ENCODE peak calls at places on chromosomes 1 and 21, in four cellular contexts. One of them, this sample, is unnamed.

GRCh38 chr1:54810144-54810942 is 9.2 kb upstream of the TTC22 start:
- DNase-seq in AG09319: no peak
- DNase-seq in NB4: peak; percentile 65
- DNase-seq in AG10803: peak; percentile 35
- DNase-seq in this sample: peak; percentile 85

GRCh38 chr1:66575739-66576138 is 41.8 kb downstream of the SGIP1 start:
- DNase-seq in AG10803: peak; percentile 91
- DNase-seq in AG09319: peak; percentile 94
- DNase-seq in NB4: no peak
- DNase-seq in this sample: no peak

GRCh38 chr1:8540971-8541370 is 223.1 kb downstream of the SLC45A1 start:
- DNase-seq in NB4: no peak
- DNase-seq in AG10803: no peak
- DNase-seq in AG09319: no peak
- DNase-seq in this sample: no peak

GRCh38 chr1:5990913-5991783 is 1.1 kb downstream of the NPHP4 start:
- DNase-seq in AG10803: peak; percentile 15
- DNase-seq in NB4: peak; percentile 53
- DNase-seq in AG09319: no peak
- DNase-seq in this sample: peak; percentile 81

GRCh38 chr1:228162286-228163003 is 3.2 kb upstream of the IBA57 start:
- DNase-seq in AG09319: no peak
- DNase-seq in AG10803: peak; percentile 34
- DNase-seq in NB4: no peak
- DNase-seq in this sample: no peak

GRCh38 chr21:15848632-15849031 is 118.8 kb downstream of the USP25 start:
- DNase-seq in AG09319: no peak
- DNase-seq in AG10803: peak; percentile 32
- DNase-seq in NB4: no peak
- DNase-seq in this sample: no peak

GRCh38 chr1:156581661-156582387 is 2.3 kb downstream of the TTC24 start:
- DNase-seq in NB4: no peak
- DNase-seq in AG10803: no peak
- DNase-seq in AG09319: no peak
- DNase-seq in this sample: no peak

GRCh38 chr1:185603158-185603557 is 131.0 kb upstream of the HMCN1 start:
- DNase-seq in AG10803: no peak
- DNase-seq in AG09319: no peak
- DNase-seq in NB4: no peak
- DNase-seq in this sample: no peak

GRCh38 chr1:180953791-180954721 is 41.4 kb downstream of the KIAA1614 start:
- DNase-seq in NB4: no peak
- DNase-seq in AG09319: peak; percentile 45
- DNase-seq in AG10803: peak; percentile 78
- DNase-seq in this sample: no peak

GRCh38 chr1:25703671-25704637 is 87.4 kb downstream of the MAN1C1 start:
- DNase-seq in AG10803: no peak
- DNase-seq in AG09319: no peak
- DNase-seq in NB4: peak; percentile 31
- DNase-seq in this sample: no peak

GRCh38 chr21:46286668-46286982 is 483 bp downstream of the YBEY start:
- DNase-seq in NB4: no peak
- DNase-seq in AG10803: no peak
- DNase-seq in AG09319: no peak
- DNase-seq in this sample: no peak

GRCh38 chr1:53605181-53605580 is 133.8 kb downstream of the GLIS1 start:
- DNase-seq in AG09319: no peak
- DNase-seq in AG10803: no peak
- DNase-seq in NB4: no peak
- DNase-seq in this sample: no peak

GRCh38 chr1:201850053-201850397 is 21.1 kb downstream of the IPO9 start:
- DNase-seq in AG09319: peak; percentile 49
- DNase-seq in NB4: no peak
- DNase-seq in AG10803: peak; percentile 94
- DNase-seq in this sample: no peak

GRCh38 chr1:208834346-208835081 is 590.3 kb upstream of the PLXNA2 start:
- DNase-seq in AG10803: peak; percentile 64
- DNase-seq in AG09319: no peak
- DNase-seq in NB4: no peak
- DNase-seq in this sample: peak; percentile 37

GRCh38 chr1:207240325-207241095 is 81.0 kb upstream of the CD55 start:
- DNase-seq in AG10803: peak; percentile 53
- DNase-seq in NB4: no peak
- DNase-seq in AG09319: no peak
- DNase-seq in this sample: no peak

GRCh38 chr1:232142403-232143314 is 487.3 kb downstream of the SIPA1L2 start:
- DNase-seq in NB4: no peak
- DNase-seq in AG09319: peak; percentile 19
- DNase-seq in AG10803: peak; percentile 98
- DNase-seq in this sample: no peak

GRCh38 chr1:108643492-108644333 is 17.2 kb downstream of the HENMT1 start:
- DNase-seq in NB4: peak; percentile 81
- DNase-seq in AG10803: peak; percentile 85
- DNase-seq in AG09319: peak; percentile 58
- DNase-seq in this sample: no peak

GRCh38 chr1:5998051-5998905 is 6.1 kb upstream of the NPHP4 start:
- DNase-seq in AG09319: no peak
- DNase-seq in AG10803: no peak
- DNase-seq in NB4: no peak
- DNase-seq in this sample: no peak

GRCh38 chr21:28338906-28339305 is 653.8 kb downstream of the LTN1 start:
- DNase-seq in AG09319: no peak
- DNase-seq in AG10803: no peak
- DNase-seq in NB4: no peak
- DNase-seq in this sample: no peak

GRCh38 chr21:28337319-28337718 is 655.4 kb downstream of the LTN1 start:
- DNase-seq in NB4: peak; percentile 17
- DNase-seq in AG09319: peak; percentile 42
- DNase-seq in AG10803: peak; percentile 72
- DNase-seq in this sample: no peak

GRCh38 chr21:28333455-28334108 is 659.1 kb downstream of the LTN1 start:
- DNase-seq in NB4: no peak
- DNase-seq in AG09319: peak; percentile 40
- DNase-seq in AG10803: peak; percentile 86
- DNase-seq in this sample: no peak

GRCh38 chr21:28334407-28334806 is 658.3 kb downstream of the LTN1 start:
- DNase-seq in AG09319: no peak
- DNase-seq in AG10803: no peak
- DNase-seq in NB4: no peak
- DNase-seq in this sample: no peak

GRCh38 chr21:28336299-28336698 is 656.4 kb downstream of the LTN1 start:
- DNase-seq in AG09319: peak; percentile 92
- DNase-seq in AG10803: peak; percentile 91
- DNase-seq in NB4: peak; percentile 28
- DNase-seq in this sample: no peak
- TF ChIP-seq CTCF in AG09319: peak; percentile 53
- TF ChIP-seq CTCF in AG10803: peak; percentile 60
- TF ChIP-seq CTCF in NB4: no peak
- TF ChIP-seq CTCF in this sample: no peak

GRCh38 chr1:183473286-183473536 is 912 bp downstream of the SMG7 start:
- DNase-seq in AG09319: no peak
- DNase-seq in NB4: no peak
- DNase-seq in AG10803: peak; percentile 6
- DNase-seq in this sample: no peak

GRCh38 chr1:183471748-183472487 is 381 bp upstream of the SMG7 start:
- DNase-seq in AG10803: peak; percentile 98
- DNase-seq in NB4: peak; percentile 96
- DNase-seq in AG09319: peak; percentile 97
- DNase-seq in this sample: peak; percentile 97

GRCh38 chr1:183472488-183473285 is at the start of gene SMG7:
- DNase-seq in AG09319: no peak
- DNase-seq in NB4: peak; percentile 64
- DNase-seq in AG10803: peak; percentile 17
- DNase-seq in this sample: peak; percentile 70

GRCh38 chr1:183470147-183470960 is 1.9 kb upstream of the SMG7 start:
- DNase-seq in AG09319: peak; percentile 20
- DNase-seq in NB4: peak; percentile 89
- DNase-seq in AG10803: peak; percentile 62
- DNase-seq in this sample: peak; percentile 80

DNA sequence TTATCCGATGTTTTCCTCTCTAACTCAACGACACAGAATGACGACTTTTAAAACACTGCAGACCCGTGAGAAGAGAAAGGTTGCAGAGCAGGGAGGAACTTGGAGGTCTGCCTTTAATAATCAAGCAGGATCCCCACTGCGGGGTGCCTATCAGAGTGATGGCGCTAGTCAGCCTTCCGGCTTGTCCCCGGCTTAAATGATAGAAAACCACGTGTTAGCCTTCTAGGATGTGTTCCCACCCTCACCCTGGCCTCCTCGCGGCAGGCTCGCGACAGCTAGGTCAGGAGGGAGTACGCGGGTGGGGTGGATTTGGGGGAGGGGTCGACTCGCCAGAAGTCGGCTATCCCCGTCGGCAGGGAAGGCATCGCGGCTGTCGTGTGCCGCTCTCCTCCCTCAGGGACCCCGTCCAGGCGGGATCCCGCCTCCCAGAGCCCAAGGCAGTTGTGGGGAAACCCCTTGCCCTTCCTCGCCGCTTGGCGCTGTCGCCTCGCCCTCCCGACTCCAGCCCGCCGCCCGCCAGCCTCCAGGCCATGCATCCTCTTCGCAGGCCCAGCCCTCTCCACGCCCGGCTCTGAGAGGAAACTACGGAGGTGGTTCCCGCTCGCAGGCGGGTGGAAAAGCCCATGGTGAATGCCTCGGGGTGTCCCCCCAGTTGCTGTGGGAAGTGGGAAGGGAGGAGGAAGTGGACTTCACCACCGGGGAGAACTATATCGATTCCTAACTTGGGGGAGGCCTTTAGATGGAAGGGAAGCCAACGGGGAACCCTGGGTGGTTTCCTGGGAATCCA is 1.1 kb upstream of the SMG7 start:
- DNase-seq in AG10803: peak; percentile 77
- DNase-seq in AG09319: peak; percentile 46
- DNase-seq in NB4: peak; percentile 80
- DNase-seq in this sample: peak; percentile 76
- TF ChIP-seq CTCF in AG10803: no peak
- TF ChIP-seq CTCF in AG09319: no peak
- TF ChIP-seq CTCF in NB4: no peak
- TF ChIP-seq CTCF in this sample: no peak

GRCh38 chr1:32774950-32775634 is 42.1 kb downstream of the YARS1 start:
- DNase-seq in AG10803: peak; percentile 66
- DNase-seq in NB4: no peak
- DNase-seq in AG09319: peak; percentile 37
- DNase-seq in this sample: no peak
- TF ChIP-seq CTCF in AG10803: no peak
- TF ChIP-seq CTCF in NB4: no peak
- TF ChIP-seq CTCF in AG09319: no peak
- TF ChIP-seq CTCF in this sample: no peak

GRCh38 chr1:47449702-47450552 is 12.1 kb downstream of the FOXD2 start:
- DNase-seq in AG09319: no peak
- DNase-seq in AG10803: no peak
- DNase-seq in NB4: no peak
- DNase-seq in this sample: peak; percentile 68
- TF ChIP-seq CTCF in AG09319: peak; percentile 36
- TF ChIP-seq CTCF in AG10803: peak; percentile 54
- TF ChIP-seq CTCF in NB4: peak; percentile 39
- TF ChIP-seq CTCF in this sample: peak; percentile 54

GRCh38 chr21:43778469-43779335 is 2.6 kb upstream of the CSTB start:
- DNase-seq in AG09319: no peak
- DNase-seq in NB4: peak; percentile 66
- DNase-seq in AG10803: no peak
- DNase-seq in this sample: no peak

GRCh38 chr21:43775190-43775589 is 918 bp downstream of the CSTB start:
- DNase-seq in NB4: no peak
- DNase-seq in AG10803: no peak
- DNase-seq in AG09319: no peak
- DNase-seq in this sample: no peak

GRCh38 chr21:43774163-43774562 is 1.9 kb downstream of the CSTB start:
- DNase-seq in NB4: no peak
- DNase-seq in AG10803: no peak
- DNase-seq in AG09319: no peak
- DNase-seq in this sample: no peak

GRCh38 chr21:43777953-43778352 is 1.8 kb upstream of the CSTB start:
- DNase-seq in NB4: no peak
- DNase-seq in AG10803: no peak
- DNase-seq in AG09319: no peak
- DNase-seq in this sample: no peak

GRCh38 chr21:43775795-43776430 is at the start of gene CSTB:
- DNase-seq in NB4: peak; percentile 85
- DNase-seq in AG10803: peak; percentile 62
- DNase-seq in AG09319: no peak
- DNase-seq in this sample: peak; percentile 93
- TF ChIP-seq CTCF in NB4: no peak
- TF ChIP-seq CTCF in AG10803: no peak
- TF ChIP-seq CTCF in AG09319: no peak
- TF ChIP-seq CTCF in this sample: no peak

DNA sequence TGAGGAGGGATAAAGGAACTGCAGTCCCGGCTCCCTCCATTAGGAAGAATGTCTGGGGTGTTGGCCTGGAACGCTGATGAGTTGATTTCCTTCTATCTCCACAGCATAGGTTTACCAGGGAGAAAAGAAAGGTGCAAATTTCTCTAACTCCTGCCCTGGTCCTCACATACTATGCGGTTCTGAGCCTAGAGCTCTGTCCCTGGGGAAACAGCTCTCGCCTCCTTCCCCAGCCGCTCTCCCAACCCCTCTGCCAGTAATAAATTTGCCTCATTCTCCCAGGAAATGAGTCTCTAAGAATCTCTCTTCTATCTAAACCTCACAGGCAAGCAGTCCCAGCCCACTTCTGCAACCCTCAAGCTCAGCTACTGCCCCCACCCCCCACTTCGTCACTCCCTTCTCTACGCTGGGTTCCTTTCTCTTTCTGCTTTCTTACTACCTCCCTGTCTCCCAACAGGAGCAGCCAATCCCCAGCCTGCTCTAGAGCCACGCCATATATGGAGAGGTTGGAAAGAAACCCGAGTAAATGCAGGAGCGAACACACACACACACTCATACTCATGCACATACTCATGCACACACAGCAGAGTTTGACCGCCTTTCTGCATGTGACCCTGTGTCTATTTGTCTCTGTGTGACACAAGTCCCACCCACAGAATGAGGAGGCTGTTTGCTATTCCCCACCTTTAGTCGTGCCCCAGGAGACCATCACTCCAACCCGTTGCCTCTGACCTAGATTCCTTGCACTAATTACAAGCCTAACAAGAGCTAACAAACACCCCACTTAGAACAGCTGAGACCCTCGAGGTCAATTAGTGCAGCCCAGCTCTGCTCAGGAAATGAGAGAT is 13.4 kb downstream of the PLEKHO1 start:
- DNase-seq in AG10803: peak; percentile 99
- DNase-seq in NB4: peak; percentile 95
- DNase-seq in AG09319: peak; percentile 97
- DNase-seq in this sample: peak; percentile 70
- TF ChIP-seq CTCF in AG10803: peak; percentile 39
- TF ChIP-seq CTCF in NB4: no peak
- TF ChIP-seq CTCF in AG09319: no peak
- TF ChIP-seq CTCF in this sample: no peak

GRCh38 chr1:224542783-224543440 is 73.2 kb upstream of the CNIH3 start:
- DNase-seq in AG09319: peak; percentile 77
- DNase-seq in AG10803: peak; percentile 96
- DNase-seq in NB4: peak; percentile 93
- DNase-seq in this sample: no peak
- TF ChIP-seq CTCF in AG09319: no peak
- TF ChIP-seq CTCF in AG10803: no peak
- TF ChIP-seq CTCF in NB4: no peak
- TF ChIP-seq CTCF in this sample: no peak